ENCODE peak calls at places on chromosomes 1 and 21, in six cellular contexts. N is A549, Z is testis, Q is prostate gland, F is transverse colon, I is lung. L is an unnamed sample.

GRCh38 chr21:44817914-44818635 is at the start of gene SUMO3:
- DNase-seq in F (peak), N (peak), I (peak), Z (peak), Q (peak), L (peak)

GRCh38 chr1:61797045-61797755 is 54.9 kb downstream of the PATJ start:
- DNase-seq in Q (no peak), I (no peak), F (no peak), Z (no peak), N (no peak), L (no peak)

GRCh38 chr1:159960721-159961381 is 6.8 kb upstream of the SLAMF9 start:
- DNase-seq in Z (no peak), I (no peak), F (peak), N (no peak), Q (peak), L (no peak)

GRCh38 chr1:205961970-205962820 is 18.9 kb upstream of the SLC26A9 start:
- DNase-seq in Z (peak), F (no peak), Q (peak), I (peak), N (no peak), L (no peak)

GRCh38 chr1:155077758-155078495 is 710 bp upstream of the EFNA3 start:
- DNase-seq in Z (no peak), F (peak), I (no peak), N (no peak), Q (no peak), L (no peak)

GRCh38 chr21:30689822-30690221 is 28.8 kb downstream of the KRTAP21-3 start:
- DNase-seq in F (no peak), Z (no peak), N (no peak), I (no peak), Q (no peak), L (no peak)

GRCh38 chr1:93715529-93716126 is 34.0 kb upstream of the BCAR3 start:
- DNase-seq in Z (no peak), Q (no peak), F (no peak), I (no peak), N (no peak), L (no peak)

GRCh38 chr1:115210302-115210711 is 121.0 kb upstream of the TSPAN2 start:
- DNase-seq in Q (no peak), F (no peak), N (no peak), I (no peak), Z (no peak), L (no peak)

GRCh38 chr1:117368116-117369108 is 1.2 kb downstream of the MAN1A2 start:
- DNase-seq in Z (peak), Q (no peak), F (no peak), N (peak), I (no peak), L (no peak)

GRCh38 chr1:92329356-92330129 is 30.7 kb downstream of the RPAP2 start:
- DNase-seq in I (no peak), Q (no peak), Z (no peak), F (no peak), N (no peak), L (no peak)
- TF ChIP-seq CTCF in I (no peak), Q (no peak), Z (no peak), F (no peak), N (no peak), L (no peak)

GRCh38 chr1:204313675-204314074 is 46.1 kb downstream of the PLEKHA6 start:
- DNase-seq in Q (no peak), F (no peak), I (no peak), Z (no peak), N (no peak), L (no peak)
- H3K27ac ChIP-seq in Q (no peak), F (no peak), I (no peak), Z (no peak), N (peak), L (peak)

GRCh38 chr1:168092566-168093355 is 44.0 kb downstream of the GPR161 start:
- DNase-seq in I (no peak), Q (no peak), Z (peak), N (no peak), F (no peak), L (no peak)
- TF ChIP-seq CTCF in I (no peak), Q (peak), Z (no peak), N (peak), F (no peak), L (no peak)

GRCh38 chr1:212560933-212561460 is 47.6 kb upstream of the ATF3 start:
- DNase-seq in Q (no peak), I (no peak), N (no peak), Z (no peak), F (no peak), L (no peak)
- H3K27ac ChIP-seq in Q (no peak), I (no peak), N (peak), Z (no peak), F (peak), L (peak)

DNA sequence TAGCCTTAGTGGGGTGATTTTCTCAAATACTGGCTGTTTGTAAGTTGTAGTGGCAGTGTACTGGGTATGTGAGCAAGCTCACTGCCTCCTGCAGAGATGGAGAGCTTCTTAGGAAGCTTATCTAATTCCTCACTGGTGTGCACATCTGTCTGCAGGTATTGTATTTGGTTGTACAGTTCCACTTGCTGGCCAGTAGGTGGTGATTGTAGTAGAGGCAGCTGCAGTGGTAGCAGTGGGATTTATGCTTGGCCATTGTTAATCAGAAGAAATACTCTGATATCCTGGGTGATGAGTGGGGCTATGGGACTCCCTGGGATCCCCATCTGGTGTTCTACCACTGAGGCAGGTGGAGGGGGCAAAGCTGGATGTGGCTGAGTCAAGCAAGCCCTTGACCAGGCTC is 276.1 kb upstream of the SPAG17 start:
- DNase-seq in F (no peak), Z (no peak), Q (no peak), N (no peak), I (no peak), L (no peak)
- TF ChIP-seq CTCF in F (no peak), Z (no peak), Q (no peak), N (no peak), I (no peak), L (no peak)

GRCh38 chr1:2384130-2384860 is 7.1 kb downstream of the MORN1 start:
- DNase-seq in N (no peak), Q (no peak), F (peak), Z (no peak), I (no peak), L (no peak)
- H3K27ac ChIP-seq in N (no peak), Q (no peak), F (no peak), Z (no peak), I (no peak), L (no peak)

GRCh38 chr1:186950547-186950946 is 121.8 kb downstream of the PLA2G4A start:
- DNase-seq in F (no peak), Q (no peak), Z (no peak), N (peak), I (no peak), L (no peak)
- TF ChIP-seq CTCF in F (no peak), Q (no peak), Z (no peak), N (no peak), I (no peak), L (no peak)

GRCh38 chr1:20485527-20486456 is at the start of gene CAMK2N1:
- DNase-seq in F (peak), N (peak), I (no peak), Q (peak), Z (peak), L (peak)
- H3K27ac ChIP-seq in F (peak), N (peak), I (peak), Q (peak), Z (peak), L (peak)

L was measured in breast epithelium.